ENCODE peak calls at places on chromosome 11, in four cellular contexts. T is CD4-positive, alpha-beta memory T cell; U is HCT116; N is keratinocyte. Y is an unnamed sample.

GRCh38 chr11:112401036-112401769 is 140.5 kb upstream of the PLET1 start:
- DNase-seq in N (no peak), U (no peak), T (no peak), Y (no peak)

GRCh38 chr11:36229091-36229490 is 60.1 kb downstream of the COMMD9 start:
- DNase-seq in U (no peak), N (no peak), T (no peak), Y (no peak)

GRCh38 chr11:1251236-1251770 is 28.4 kb downstream of the MUC5B start:
- DNase-seq in N (no peak), U (no peak), T (no peak), Y (no peak)

GRCh38 chr11:2521681-2522630 is 77.1 kb downstream of the KCNQ1 start:
- DNase-seq in N (no peak), T (no peak), U (no peak), Y (peak; percentile 36)

GRCh38 chr11:8265681-8266241 is 2.1 kb upstream of the LMO1 start:
- DNase-seq in N (no peak), T (no peak), U (no peak), Y (no peak)

GRCh38 chr11:69327741-69328191 is 33.8 kb downstream of the MYEOV start:
- DNase-seq in T (no peak), N (no peak), U (no peak), Y (no peak)

GRCh38 chr11:20795005-20795404 is 125.6 kb downstream of the NELL1 start:
- DNase-seq in U (no peak), T (no peak), N (no peak), Y (no peak)

GRCh38 chr11:12288934-12289666 is 88.3 kb upstream of the PARVA start:
- DNase-seq in T (no peak), N (no peak), U (no peak), Y (no peak)

GRCh38 chr11:12013771-12014170 is 5.3 kb upstream of the DKK3 start:
- DNase-seq in T (no peak), U (no peak), N (no peak), Y (no peak)

GRCh38 chr11:44775366-44776356 is 48.9 kb downstream of the TSPAN18 start:
- DNase-seq in N (peak; percentile 4), T (peak; percentile 58), U (peak; percentile 69), Y (peak; percentile 49)

GRCh38 chr11:58316142-58316541 is 42.7 kb downstream of the OR5B17 start:
- DNase-seq in U (no peak), N (peak; percentile 21), T (no peak), Y (no peak)

GRCh38 chr11:112157274-112157766 is 6.6 kb downstream of the IL18 start:
- DNase-seq in T (no peak), U (peak; percentile 98), N (peak; percentile 91), Y (no peak)

GRCh38 chr11:45663486-45664375 is 1.7 kb downstream of the CHST1 start:
- DNase-seq in U (no peak), T (no peak), N (no peak), Y (no peak)

GRCh38 chr11:34558211-34558610 is 44.6 kb upstream of the ELF5 start:
- DNase-seq in T (no peak), U (no peak), N (no peak), Y (no peak)

GRCh38 chr11:130031945-130032344 is 29.3 kb upstream of the PRDM10 start:
- DNase-seq in T (no peak), U (no peak), N (no peak), Y (no peak)

GRCh38 chr11:10414659-10415058 is 40.4 kb upstream of the AMPD3 start:
- DNase-seq in U (no peak), N (no peak), T (peak; percentile 13), Y (no peak)

DNA sequence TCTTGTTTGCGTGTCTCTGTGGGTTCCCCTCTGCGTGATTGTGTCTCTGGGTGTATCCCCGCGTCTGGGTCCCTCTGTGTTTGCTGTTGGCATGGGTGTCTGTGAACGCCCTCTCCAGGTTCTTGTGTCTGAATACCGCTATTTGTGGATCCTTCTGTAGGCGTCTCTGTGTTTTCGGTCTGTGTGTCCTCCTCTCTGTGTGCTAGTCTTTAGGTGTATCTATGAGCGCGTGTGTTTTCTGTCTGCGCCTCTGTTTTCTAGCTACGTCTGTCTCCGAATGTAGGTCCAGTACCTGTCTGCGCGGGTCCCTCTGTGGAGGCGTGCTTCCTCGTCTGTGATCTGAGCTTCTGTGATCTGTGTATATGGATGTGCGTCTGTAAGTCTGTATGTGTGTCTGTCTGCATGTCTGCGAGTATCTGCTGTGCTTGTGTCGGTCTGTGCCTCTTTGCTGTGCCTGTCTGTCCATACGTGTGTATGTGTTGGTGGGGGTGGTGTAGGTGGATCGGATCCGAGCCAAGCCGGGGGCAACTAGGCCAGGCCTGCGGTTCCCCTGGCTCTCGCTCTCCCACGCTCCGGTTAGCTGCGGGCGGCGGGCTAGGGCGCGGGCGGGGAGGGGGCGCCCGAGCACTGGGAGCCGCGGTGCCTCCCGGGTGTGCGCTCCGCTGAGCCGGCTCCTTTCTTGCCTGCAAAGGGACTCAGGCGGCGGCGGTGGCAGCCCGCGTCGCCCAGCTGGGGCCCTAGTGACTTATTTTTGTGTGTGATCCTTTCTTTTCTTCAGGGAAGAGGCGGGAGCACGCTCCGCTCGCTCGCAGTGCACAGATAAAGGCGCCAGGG is 105.3 kb upstream of the E2F8 start:
- DNase-seq in N (no peak), U (no peak), T (no peak), Y (no peak)
- H3K4me3 ChIP-seq in N (no peak overlapping the region), U (no peak overlapping the region), T (no peak overlapping the region), Y (no peak overlapping the region)

GRCh38 chr11:117300301-117300700 is 9.2 kb downstream of the BACE1-AS start:
- DNase-seq in T (no peak), N (no peak), U (no peak), Y (no peak)
- H3K4me3 ChIP-seq in T (no peak overlapping the region), N (no peak overlapping the region), U (no peak overlapping the region), Y (no peak overlapping the region)

GRCh38 chr11:114168086-114168448 is 108.6 kb downstream of the ZBTB16 start:
- DNase-seq in T (no peak), N (no peak), U (no peak), Y (no peak)

GRCh38 chr11:114165326-114166230 is 106.1 kb downstream of the ZBTB16 start:
- DNase-seq in T (no peak), U (no peak), N (no peak), Y (no peak)

GRCh38 chr11:114166389-114166788 is 106.9 kb downstream of the ZBTB16 start:
- DNase-seq in N (no peak), U (no peak), T (no peak), Y (no peak)

GRCh38 chr11:114167355-114168085 is 108.0 kb downstream of the ZBTB16 start:
- DNase-seq in U (no peak), T (no peak), N (no peak), Y (no peak)

GRCh38 chr11:114166897-114167323 is 107.4 kb downstream of the ZBTB16 start:
- DNase-seq in T (peak; percentile 50), U (no peak), N (peak; percentile 45), Y (peak; percentile 30)
- H3K4me3 ChIP-seq in T (no peak overlapping the region), U (no peak overlapping the region), N (no peak overlapping the region), Y (peak overlapping the region; percentile 19)

GRCh38 chr11:30364139-30364875 is 41.4 kb downstream of the ARL14EP start:
- DNase-seq in U (no peak), T (no peak), N (no peak), Y (no peak)
- H3K4me3 ChIP-seq in U (no peak overlapping the region), T (no peak overlapping the region), N (no peak overlapping the region), Y (no peak overlapping the region)

GRCh38 chr11:86802146-86802545 is 1.8 kb downstream of the PRSS23 start:
- DNase-seq in T (no peak), N (no peak), U (no peak), Y (no peak)

GRCh38 chr11:86798988-86799387 is 1.4 kb upstream of the PRSS23 start:
- DNase-seq in N (no peak), U (no peak), T (no peak), Y (no peak)

GRCh38 chr11:86800956-86801264 is 568 bp downstream of the PRSS23 start:
- DNase-seq in T (no peak), U (no peak), N (no peak), Y (no peak)

GRCh38 chr11:86799680-86800075 is 664 bp upstream of the PRSS23 start:
- DNase-seq in N (no peak), U (no peak), T (no peak), Y (no peak)

GRCh38 chr11:86800076-86800955 is at the start of gene PRSS23:
- DNase-seq in N (no peak), T (no peak), U (no peak), Y (peak; percentile 49)
- H3K4me3 ChIP-seq in N (peak within 1 kb of the TSS; percentile 78), T (no peak within 1 kb of the TSS), U (peak within 1 kb of the TSS; percentile 50), Y (no peak within 1 kb of the TSS)

DNA sequence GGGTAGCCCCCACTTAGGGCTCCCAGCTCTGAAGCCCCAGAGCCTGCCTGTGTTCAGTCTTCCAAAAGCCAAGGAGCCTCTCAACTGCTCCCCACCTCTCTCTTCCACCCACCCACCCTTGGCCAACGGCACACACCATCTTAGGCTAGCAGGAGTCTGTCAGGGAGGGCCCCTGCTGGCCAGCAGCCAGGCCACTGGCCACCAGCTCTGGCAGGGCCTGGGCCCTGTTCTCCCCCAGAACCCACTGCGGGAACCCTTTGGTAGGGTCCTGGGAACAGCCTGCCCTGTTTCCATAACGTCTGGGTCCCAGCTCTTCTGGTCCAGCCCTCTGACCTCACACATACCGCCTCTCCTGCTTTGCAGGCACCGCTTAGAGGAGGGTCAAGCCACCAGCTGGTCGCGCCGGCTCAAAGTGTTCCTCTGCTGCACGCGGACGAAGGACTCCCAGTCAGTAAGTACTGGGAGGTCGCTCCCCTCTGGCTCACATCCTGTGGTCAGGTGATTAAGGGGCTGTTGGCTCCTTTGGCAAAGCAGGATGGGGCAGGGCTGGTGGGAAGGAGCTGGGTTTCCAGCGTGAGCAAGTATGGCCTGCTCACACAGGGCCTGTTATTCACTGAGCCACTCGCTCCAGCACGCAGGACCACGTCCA is 26.7 kb upstream of the MYRF start:
- DNase-seq in U (no peak), N (no peak), T (no peak), Y (no peak)
- H3K4me3 ChIP-seq in U (no peak overlapping the region), N (no peak overlapping the region), T (no peak overlapping the region), Y (no peak overlapping the region)

Y was measured in CD8-positive, alpha-beta memory T cell.